ENCODE peak calls at places on chromosomes 5 and 9, in nine cellular contexts. One of them, this sample, is unnamed.

GRCh38 chr9:95980262-95981125 is 105.0 kb downstream of the ERCC6L2 start:
- DNase-seq in EH: no peak
- DNase-seq in activated CD4-positive, alpha-beta T cell treated with anti-CD3 and anti-CD28 coated beads, Interleukin-2, amount 50 U/mL, for 4 hours: no peak
- DNase-seq in psoas muscle: no peak
- DNase-seq in activated effector memory CD4-positive, alpha-beta T cell treated with anti-CD3 and anti-CD28 coated beads, Interleukin-2, amount 50 U/mL, for 16 hours: no peak
- DNase-seq in skeletal muscle cell: peak
- DNase-seq in COR-L47: no peak
- DNase-seq in fibroblast of the aortic adventitia: peak
- DNase-seq in effector CD8-positive, alpha-beta T cell: no peak
- DNase-seq in this sample: no peak

GRCh38 chr5:77906806-77907205 is 130.7 kb upstream of the TBCA start:
- DNase-seq in EH: no peak
- DNase-seq in activated CD4-positive, alpha-beta T cell treated with anti-CD3 and anti-CD28 coated beads, Interleukin-2, amount 50 U/mL, for 4 hours: no peak
- DNase-seq in effector CD8-positive, alpha-beta T cell: no peak
- DNase-seq in COR-L47: no peak
- DNase-seq in psoas muscle: no peak
- DNase-seq in skeletal muscle cell: peak
- DNase-seq in activated effector memory CD4-positive, alpha-beta T cell treated with anti-CD3 and anti-CD28 coated beads, Interleukin-2, amount 50 U/mL, for 16 hours: no peak
- DNase-seq in fibroblast of the aortic adventitia: peak
- DNase-seq in this sample: no peak

GRCh38 chr5:113371788-113372196 is 63.0 kb downstream of the TSSK1B start:
- DNase-seq in skeletal muscle cell: no peak
- DNase-seq in activated effector memory CD4-positive, alpha-beta T cell treated with anti-CD3 and anti-CD28 coated beads, Interleukin-2, amount 50 U/mL, for 16 hours: no peak
- DNase-seq in activated CD4-positive, alpha-beta T cell treated with anti-CD3 and anti-CD28 coated beads, Interleukin-2, amount 50 U/mL, for 4 hours: no peak
- DNase-seq in fibroblast of the aortic adventitia: peak
- DNase-seq in effector CD8-positive, alpha-beta T cell: no peak
- DNase-seq in EH: no peak
- DNase-seq in psoas muscle: no peak
- DNase-seq in COR-L47: peak
- DNase-seq in this sample: peak

GRCh38 chr5:154543380-154543779 is 65.4 kb upstream of the HAND1 start:
- DNase-seq in activated effector memory CD4-positive, alpha-beta T cell treated with anti-CD3 and anti-CD28 coated beads, Interleukin-2, amount 50 U/mL, for 16 hours: no peak
- DNase-seq in activated CD4-positive, alpha-beta T cell treated with anti-CD3 and anti-CD28 coated beads, Interleukin-2, amount 50 U/mL, for 4 hours: no peak
- DNase-seq in fibroblast of the aortic adventitia: peak
- DNase-seq in COR-L47: no peak
- DNase-seq in skeletal muscle cell: no peak
- DNase-seq in effector CD8-positive, alpha-beta T cell: no peak
- DNase-seq in psoas muscle: no peak
- DNase-seq in EH: peak
- DNase-seq in this sample: no peak

GRCh38 chr5:34484591-34485228 is 171.4 kb upstream of the RAI14 start:
- DNase-seq in psoas muscle: no peak
- DNase-seq in activated effector memory CD4-positive, alpha-beta T cell treated with anti-CD3 and anti-CD28 coated beads, Interleukin-2, amount 50 U/mL, for 16 hours: no peak
- DNase-seq in fibroblast of the aortic adventitia: no peak
- DNase-seq in skeletal muscle cell: no peak
- DNase-seq in activated CD4-positive, alpha-beta T cell treated with anti-CD3 and anti-CD28 coated beads, Interleukin-2, amount 50 U/mL, for 4 hours: no peak
- DNase-seq in effector CD8-positive, alpha-beta T cell: no peak
- DNase-seq in EH: peak
- DNase-seq in COR-L47: no peak
- DNase-seq in this sample: no peak

GRCh38 chr5:69331528-69332445 is 814 bp downstream of the CCDC125 start:
- DNase-seq in activated effector memory CD4-positive, alpha-beta T cell treated with anti-CD3 and anti-CD28 coated beads, Interleukin-2, amount 50 U/mL, for 16 hours: no peak
- DNase-seq in COR-L47: no peak
- DNase-seq in skeletal muscle cell: no peak
- DNase-seq in psoas muscle: no peak
- DNase-seq in EH: no peak
- DNase-seq in activated CD4-positive, alpha-beta T cell treated with anti-CD3 and anti-CD28 coated beads, Interleukin-2, amount 50 U/mL, for 4 hours: no peak
- DNase-seq in effector CD8-positive, alpha-beta T cell: no peak
- DNase-seq in fibroblast of the aortic adventitia: no peak
- DNase-seq in this sample: no peak

GRCh38 chr5:62956597-62956996 is 378.0 kb downstream of the LRRC70 start:
- DNase-seq in EH: no peak
- DNase-seq in COR-L47: no peak
- DNase-seq in fibroblast of the aortic adventitia: no peak
- DNase-seq in effector CD8-positive, alpha-beta T cell: no peak
- DNase-seq in activated CD4-positive, alpha-beta T cell treated with anti-CD3 and anti-CD28 coated beads, Interleukin-2, amount 50 U/mL, for 4 hours: no peak
- DNase-seq in activated effector memory CD4-positive, alpha-beta T cell treated with anti-CD3 and anti-CD28 coated beads, Interleukin-2, amount 50 U/mL, for 16 hours: no peak
- DNase-seq in skeletal muscle cell: no peak
- DNase-seq in psoas muscle: no peak
- DNase-seq in this sample: no peak

GRCh38 chr9:101449071-101449721 is 13.6 kb upstream of the ALDOB start:
- DNase-seq in psoas muscle: peak
- DNase-seq in effector CD8-positive, alpha-beta T cell: peak
- DNase-seq in fibroblast of the aortic adventitia: peak
- DNase-seq in activated effector memory CD4-positive, alpha-beta T cell treated with anti-CD3 and anti-CD28 coated beads, Interleukin-2, amount 50 U/mL, for 16 hours: peak
- DNase-seq in activated CD4-positive, alpha-beta T cell treated with anti-CD3 and anti-CD28 coated beads, Interleukin-2, amount 50 U/mL, for 4 hours: peak
- DNase-seq in COR-L47: peak
- DNase-seq in skeletal muscle cell: no peak
- DNase-seq in EH: peak
- DNase-seq in this sample: peak

GRCh38 chr5:73337586-73337985 is 111.0 kb downstream of the FOXD1 start:
- DNase-seq in effector CD8-positive, alpha-beta T cell: no peak
- DNase-seq in activated CD4-positive, alpha-beta T cell treated with anti-CD3 and anti-CD28 coated beads, Interleukin-2, amount 50 U/mL, for 4 hours: no peak
- DNase-seq in psoas muscle: no peak
- DNase-seq in COR-L47: no peak
- DNase-seq in activated effector memory CD4-positive, alpha-beta T cell treated with anti-CD3 and anti-CD28 coated beads, Interleukin-2, amount 50 U/mL, for 16 hours: no peak
- DNase-seq in EH: no peak
- DNase-seq in skeletal muscle cell: no peak
- DNase-seq in fibroblast of the aortic adventitia: no peak
- DNase-seq in this sample: no peak

GRCh38 chr5:134247411-134247810 is 21.5 kb upstream of the PPP2CA start:
- DNase-seq in psoas muscle: no peak
- DNase-seq in activated effector memory CD4-positive, alpha-beta T cell treated with anti-CD3 and anti-CD28 coated beads, Interleukin-2, amount 50 U/mL, for 16 hours: no peak
- DNase-seq in EH: peak
- DNase-seq in COR-L47: no peak
- DNase-seq in effector CD8-positive, alpha-beta T cell: no peak
- DNase-seq in skeletal muscle cell: peak
- DNase-seq in activated CD4-positive, alpha-beta T cell treated with anti-CD3 and anti-CD28 coated beads, Interleukin-2, amount 50 U/mL, for 4 hours: no peak
- DNase-seq in fibroblast of the aortic adventitia: peak
- DNase-seq in this sample: peak

GRCh38 chr9:113538131-113538530 is 74.6 kb downstream of the RGS3 start:
- DNase-seq in activated effector memory CD4-positive, alpha-beta T cell treated with anti-CD3 and anti-CD28 coated beads, Interleukin-2, amount 50 U/mL, for 16 hours: peak
- DNase-seq in EH: no peak
- DNase-seq in effector CD8-positive, alpha-beta T cell: no peak
- DNase-seq in skeletal muscle cell: no peak
- DNase-seq in fibroblast of the aortic adventitia: no peak
- DNase-seq in activated CD4-positive, alpha-beta T cell treated with anti-CD3 and anti-CD28 coated beads, Interleukin-2, amount 50 U/mL, for 4 hours: no peak
- DNase-seq in COR-L47: no peak
- DNase-seq in psoas muscle: no peak
- DNase-seq in this sample: no peak

GRCh38 chr9:16180546-16180945 is 627.7 kb downstream of the CCDC171 start:
- DNase-seq in effector CD8-positive, alpha-beta T cell: no peak
- DNase-seq in fibroblast of the aortic adventitia: peak
- DNase-seq in psoas muscle: no peak
- DNase-seq in EH: peak
- DNase-seq in activated effector memory CD4-positive, alpha-beta T cell treated with anti-CD3 and anti-CD28 coated beads, Interleukin-2, amount 50 U/mL, for 16 hours: no peak
- DNase-seq in activated CD4-positive, alpha-beta T cell treated with anti-CD3 and anti-CD28 coated beads, Interleukin-2, amount 50 U/mL, for 4 hours: no peak
- DNase-seq in skeletal muscle cell: no peak
- DNase-seq in COR-L47: no peak
- DNase-seq in this sample: no peak

GRCh38 chr9:136003356-136004218 is 42.4 kb upstream of the UBAC1 start:
- DNase-seq in COR-L47: no peak
- DNase-seq in fibroblast of the aortic adventitia: no peak
- DNase-seq in activated CD4-positive, alpha-beta T cell treated with anti-CD3 and anti-CD28 coated beads, Interleukin-2, amount 50 U/mL, for 4 hours: no peak
- DNase-seq in activated effector memory CD4-positive, alpha-beta T cell treated with anti-CD3 and anti-CD28 coated beads, Interleukin-2, amount 50 U/mL, for 16 hours: no peak
- DNase-seq in psoas muscle: no peak
- DNase-seq in skeletal muscle cell: no peak
- DNase-seq in effector CD8-positive, alpha-beta T cell: no peak
- DNase-seq in EH: no peak
- DNase-seq in this sample: no peak

GRCh38 chr5:151062405-151063135 is 18.3 kb downstream of the TNIP1 start:
- DNase-seq in psoas muscle: peak
- DNase-seq in COR-L47: no peak
- DNase-seq in effector CD8-positive, alpha-beta T cell: no peak
- DNase-seq in activated effector memory CD4-positive, alpha-beta T cell treated with anti-CD3 and anti-CD28 coated beads, Interleukin-2, amount 50 U/mL, for 16 hours: no peak
- DNase-seq in skeletal muscle cell: no peak
- DNase-seq in fibroblast of the aortic adventitia: no peak
- DNase-seq in activated CD4-positive, alpha-beta T cell treated with anti-CD3 and anti-CD28 coated beads, Interleukin-2, amount 50 U/mL, for 4 hours: no peak
- DNase-seq in EH: no peak
- DNase-seq in this sample: no peak

GRCh38 chr9:136769710-136770191 is 5.4 kb upstream of the LCN15 start:
- DNase-seq in COR-L47: no peak
- DNase-seq in EH: no peak
- DNase-seq in psoas muscle: peak
- DNase-seq in skeletal muscle cell: no peak
- DNase-seq in activated effector memory CD4-positive, alpha-beta T cell treated with anti-CD3 and anti-CD28 coated beads, Interleukin-2, amount 50 U/mL, for 16 hours: peak
- DNase-seq in effector CD8-positive, alpha-beta T cell: peak
- DNase-seq in fibroblast of the aortic adventitia: no peak
- DNase-seq in activated CD4-positive, alpha-beta T cell treated with anti-CD3 and anti-CD28 coated beads, Interleukin-2, amount 50 U/mL, for 4 hours: peak
- DNase-seq in this sample: no peak

GRCh38 chr5:2183154-2184023 is 300.7 kb upstream of the IRX4 start:
- DNase-seq in skeletal muscle cell: no peak
- DNase-seq in EH: no peak
- DNase-seq in fibroblast of the aortic adventitia: no peak
- DNase-seq in activated CD4-positive, alpha-beta T cell treated with anti-CD3 and anti-CD28 coated beads, Interleukin-2, amount 50 U/mL, for 4 hours: no peak
- DNase-seq in activated effector memory CD4-positive, alpha-beta T cell treated with anti-CD3 and anti-CD28 coated beads, Interleukin-2, amount 50 U/mL, for 16 hours: no peak
- DNase-seq in effector CD8-positive, alpha-beta T cell: no peak
- DNase-seq in psoas muscle: no peak
- DNase-seq in COR-L47: no peak
- DNase-seq in this sample: no peak

GRCh38 chr5:121867403-121867802 is 15.7 kb downstream of the FTMT start:
- DNase-seq in fibroblast of the aortic adventitia: no peak
- DNase-seq in activated CD4-positive, alpha-beta T cell treated with anti-CD3 and anti-CD28 coated beads, Interleukin-2, amount 50 U/mL, for 4 hours: no peak
- DNase-seq in COR-L47: no peak
- DNase-seq in effector CD8-positive, alpha-beta T cell: no peak
- DNase-seq in skeletal muscle cell: no peak
- DNase-seq in psoas muscle: no peak
- DNase-seq in activated effector memory CD4-positive, alpha-beta T cell treated with anti-CD3 and anti-CD28 coated beads, Interleukin-2, amount 50 U/mL, for 16 hours: no peak
- DNase-seq in EH: no peak
- DNase-seq in this sample: no peak

GRCh38 chr5:91641730-91642350 is 258.7 kb upstream of the ARRDC3 start:
- DNase-seq in COR-L47: peak
- DNase-seq in skeletal muscle cell: peak
- DNase-seq in fibroblast of the aortic adventitia: peak
- DNase-seq in psoas muscle: no peak
- DNase-seq in effector CD8-positive, alpha-beta T cell: no peak
- DNase-seq in EH: peak
- DNase-seq in activated CD4-positive, alpha-beta T cell treated with anti-CD3 and anti-CD28 coated beads, Interleukin-2, amount 50 U/mL, for 4 hours: no peak
- DNase-seq in activated effector memory CD4-positive, alpha-beta T cell treated with anti-CD3 and anti-CD28 coated beads, Interleukin-2, amount 50 U/mL, for 16 hours: no peak
- DNase-seq in this sample: peak

GRCh38 chr9:801399-802071 is 40.0 kb upstream of the DMRT1 start:
- DNase-seq in fibroblast of the aortic adventitia: peak
- DNase-seq in skeletal muscle cell: peak
- DNase-seq in COR-L47: no peak
- DNase-seq in activated effector memory CD4-positive, alpha-beta T cell treated with anti-CD3 and anti-CD28 coated beads, Interleukin-2, amount 50 U/mL, for 16 hours: no peak
- DNase-seq in EH: peak
- DNase-seq in activated CD4-positive, alpha-beta T cell treated with anti-CD3 and anti-CD28 coated beads, Interleukin-2, amount 50 U/mL, for 4 hours: no peak
- DNase-seq in psoas muscle: no peak
- DNase-seq in effector CD8-positive, alpha-beta T cell: no peak
- DNase-seq in this sample: peak

GRCh38 chr5:136295914-136296313 is 69.4 kb downstream of the TRPC7 start:
- DNase-seq in effector CD8-positive, alpha-beta T cell: no peak
- DNase-seq in skeletal muscle cell: no peak
- DNase-seq in activated effector memory CD4-positive, alpha-beta T cell treated with anti-CD3 and anti-CD28 coated beads, Interleukin-2, amount 50 U/mL, for 16 hours: no peak
- DNase-seq in EH: peak
- DNase-seq in activated CD4-positive, alpha-beta T cell treated with anti-CD3 and anti-CD28 coated beads, Interleukin-2, amount 50 U/mL, for 4 hours: no peak
- DNase-seq in psoas muscle: no peak
- DNase-seq in fibroblast of the aortic adventitia: no peak
- DNase-seq in COR-L47: no peak
- DNase-seq in this sample: no peak

GRCh38 chr9:98373622-98374021 is 118.2 kb upstream of the TBC1D2 start:
- DNase-seq in skeletal muscle cell: no peak
- DNase-seq in EH: peak
- DNase-seq in effector CD8-positive, alpha-beta T cell: no peak
- DNase-seq in psoas muscle: no peak
- DNase-seq in COR-L47: no peak
- DNase-seq in fibroblast of the aortic adventitia: no peak
- DNase-seq in activated CD4-positive, alpha-beta T cell treated with anti-CD3 and anti-CD28 coated beads, Interleukin-2, amount 50 U/mL, for 4 hours: no peak
- DNase-seq in activated effector memory CD4-positive, alpha-beta T cell treated with anti-CD3 and anti-CD28 coated beads, Interleukin-2, amount 50 U/mL, for 16 hours: no peak
- DNase-seq in this sample: no peak

GRCh38 chr5:52896524-52897237 is 92.5 kb upstream of the ITGA2 start:
- DNase-seq in skeletal muscle cell: peak
- DNase-seq in activated CD4-positive, alpha-beta T cell treated with anti-CD3 and anti-CD28 coated beads, Interleukin-2, amount 50 U/mL, for 4 hours: no peak
- DNase-seq in psoas muscle: no peak
- DNase-seq in COR-L47: no peak
- DNase-seq in EH: peak
- DNase-seq in activated effector memory CD4-positive, alpha-beta T cell treated with anti-CD3 and anti-CD28 coated beads, Interleukin-2, amount 50 U/mL, for 16 hours: no peak
- DNase-seq in fibroblast of the aortic adventitia: peak
- DNase-seq in effector CD8-positive, alpha-beta T cell: no peak
- DNase-seq in this sample: no peak

GRCh38 chr5:141758316-141758965 is 76.4 kb upstream of the ARAP3 start:
- DNase-seq in fibroblast of the aortic adventitia: no peak
- DNase-seq in COR-L47: no peak
- DNase-seq in psoas muscle: no peak
- DNase-seq in activated CD4-positive, alpha-beta T cell treated with anti-CD3 and anti-CD28 coated beads, Interleukin-2, amount 50 U/mL, for 4 hours: no peak
- DNase-seq in effector CD8-positive, alpha-beta T cell: no peak
- DNase-seq in activated effector memory CD4-positive, alpha-beta T cell treated with anti-CD3 and anti-CD28 coated beads, Interleukin-2, amount 50 U/mL, for 16 hours: no peak
- DNase-seq in skeletal muscle cell: no peak
- DNase-seq in EH: no peak
- DNase-seq in this sample: no peak

GRCh38 chr5:141186897-141187512 is at the start of gene PCDHB9:
- DNase-seq in EH: peak
- DNase-seq in COR-L47: peak
- DNase-seq in psoas muscle: no peak
- DNase-seq in activated CD4-positive, alpha-beta T cell treated with anti-CD3 and anti-CD28 coated beads, Interleukin-2, amount 50 U/mL, for 4 hours: peak
- DNase-seq in skeletal muscle cell: no peak
- DNase-seq in effector CD8-positive, alpha-beta T cell: no peak
- DNase-seq in activated effector memory CD4-positive, alpha-beta T cell treated with anti-CD3 and anti-CD28 coated beads, Interleukin-2, amount 50 U/mL, for 16 hours: peak
- DNase-seq in fibroblast of the aortic adventitia: no peak
- DNase-seq in this sample: peak

GRCh38 chr9:93860694-93861658 is 94.2 kb downstream of the BARX1 start:
- DNase-seq in fibroblast of the aortic adventitia: no peak
- DNase-seq in EH: no peak
- DNase-seq in psoas muscle: no peak
- DNase-seq in skeletal muscle cell: no peak
- DNase-seq in activated CD4-positive, alpha-beta T cell treated with anti-CD3 and anti-CD28 coated beads, Interleukin-2, amount 50 U/mL, for 4 hours: no peak
- DNase-seq in effector CD8-positive, alpha-beta T cell: no peak
- DNase-seq in COR-L47: no peak
- DNase-seq in activated effector memory CD4-positive, alpha-beta T cell treated with anti-CD3 and anti-CD28 coated beads, Interleukin-2, amount 50 U/mL, for 16 hours: no peak
- DNase-seq in this sample: no peak

GRCh38 chr5:74630387-74631087 is 10.0 kb downstream of the ENC1 start:
- DNase-seq in EH: peak
- DNase-seq in activated effector memory CD4-positive, alpha-beta T cell treated with anti-CD3 and anti-CD28 coated beads, Interleukin-2, amount 50 U/mL, for 16 hours: no peak
- DNase-seq in psoas muscle: no peak
- DNase-seq in COR-L47: no peak
- DNase-seq in fibroblast of the aortic adventitia: peak
- DNase-seq in skeletal muscle cell: peak
- DNase-seq in activated CD4-positive, alpha-beta T cell treated with anti-CD3 and anti-CD28 coated beads, Interleukin-2, amount 50 U/mL, for 4 hours: no peak
- DNase-seq in effector CD8-positive, alpha-beta T cell: no peak
- DNase-seq in this sample: peak

GRCh38 chr5:82346376-82347212 is 68.4 kb upstream of the RPS23 start:
- DNase-seq in activated CD4-positive, alpha-beta T cell treated with anti-CD3 and anti-CD28 coated beads, Interleukin-2, amount 50 U/mL, for 4 hours: no peak
- DNase-seq in activated effector memory CD4-positive, alpha-beta T cell treated with anti-CD3 and anti-CD28 coated beads, Interleukin-2, amount 50 U/mL, for 16 hours: no peak
- DNase-seq in EH: no peak
- DNase-seq in skeletal muscle cell: no peak
- DNase-seq in psoas muscle: no peak
- DNase-seq in COR-L47: no peak
- DNase-seq in effector CD8-positive, alpha-beta T cell: no peak
- DNase-seq in fibroblast of the aortic adventitia: no peak
- DNase-seq in this sample: no peak

GRCh38 chr9:118882674-118883073 is 486.6 kb downstream of the BRINP1 start:
- DNase-seq in psoas muscle: no peak
- DNase-seq in EH: peak
- DNase-seq in effector CD8-positive, alpha-beta T cell: no peak
- DNase-seq in COR-L47: no peak
- DNase-seq in activated CD4-positive, alpha-beta T cell treated with anti-CD3 and anti-CD28 coated beads, Interleukin-2, amount 50 U/mL, for 4 hours: no peak
- DNase-seq in activated effector memory CD4-positive, alpha-beta T cell treated with anti-CD3 and anti-CD28 coated beads, Interleukin-2, amount 50 U/mL, for 16 hours: no peak
- DNase-seq in fibroblast of the aortic adventitia: no peak
- DNase-seq in skeletal muscle cell: no peak
- DNase-seq in this sample: no peak

GRCh38 chr5:57983426-57983825 is 476.5 kb downstream of the PLK2 start:
- DNase-seq in activated effector memory CD4-positive, alpha-beta T cell treated with anti-CD3 and anti-CD28 coated beads, Interleukin-2, amount 50 U/mL, for 16 hours: no peak
- DNase-seq in psoas muscle: no peak
- DNase-seq in fibroblast of the aortic adventitia: no peak
- DNase-seq in effector CD8-positive, alpha-beta T cell: no peak
- DNase-seq in skeletal muscle cell: no peak
- DNase-seq in COR-L47: no peak
- DNase-seq in activated CD4-positive, alpha-beta T cell treated with anti-CD3 and anti-CD28 coated beads, Interleukin-2, amount 50 U/mL, for 4 hours: no peak
- DNase-seq in EH: no peak
- DNase-seq in this sample: no peak

GRCh38 chr9:129028192-129028966 is at the start of gene SH3GLB2:
- DNase-seq in activated effector memory CD4-positive, alpha-beta T cell treated with anti-CD3 and anti-CD28 coated beads, Interleukin-2, amount 50 U/mL, for 16 hours: peak
- DNase-seq in effector CD8-positive, alpha-beta T cell: peak
- DNase-seq in psoas muscle: peak
- DNase-seq in skeletal muscle cell: peak
- DNase-seq in activated CD4-positive, alpha-beta T cell treated with anti-CD3 and anti-CD28 coated beads, Interleukin-2, amount 50 U/mL, for 4 hours: peak
- DNase-seq in fibroblast of the aortic adventitia: peak
- DNase-seq in EH: peak
- DNase-seq in COR-L47: peak
- DNase-seq in this sample: peak

GRCh38 chr5:95110112-95110511 is 174.8 kb downstream of the MCTP1 start:
- DNase-seq in EH: no peak
- DNase-seq in activated CD4-positive, alpha-beta T cell treated with anti-CD3 and anti-CD28 coated beads, Interleukin-2, amount 50 U/mL, for 4 hours: no peak
- DNase-seq in fibroblast of the aortic adventitia: no peak
- DNase-seq in COR-L47: no peak
- DNase-seq in skeletal muscle cell: no peak
- DNase-seq in effector CD8-positive, alpha-beta T cell: no peak
- DNase-seq in psoas muscle: no peak
- DNase-seq in activated effector memory CD4-positive, alpha-beta T cell treated with anti-CD3 and anti-CD28 coated beads, Interleukin-2, amount 50 U/mL, for 16 hours: no peak
- DNase-seq in this sample: no peak

This sample was measured in endothelial cell of umbilical vein.